ENCODE peak calls at places on chromosomes 12 and 14, in four cellular contexts. One of them, this sample, is unnamed.
A peak's percentile ranks its signal among the peaks of the same experiment; 100 is the strongest.

GRCh38 chr14:68888025-68888850 is 90.9 kb downstream of the ACTN1 start:
- DNase-seq in K562: no peak
- DNase-seq in A549: no peak
- DNase-seq in endothelial cell of umbilical vein: no peak
- DNase-seq in this sample: no peak

GRCh38 chr12:57983150-57983857 is 41.9 kb downstream of the ATP23 start:
- DNase-seq in K562: peak; percentile 55
- DNase-seq in A549: peak; percentile 68
- DNase-seq in endothelial cell of umbilical vein: peak; percentile 72
- DNase-seq in this sample: peak; percentile 64

GRCh38 chr12:63918788-63919300 is 74.3 kb downstream of the SRGAP1 start:
- DNase-seq in K562: no peak
- DNase-seq in A549: peak; percentile 96
- DNase-seq in endothelial cell of umbilical vein: peak; percentile 81
- DNase-seq in this sample: no peak

GRCh38 chr12:107169200-107169599 is 75.9 kb upstream of the CRY1 start:
- DNase-seq in K562: no peak
- DNase-seq in A549: no peak
- DNase-seq in endothelial cell of umbilical vein: no peak
- DNase-seq in this sample: no peak

GRCh38 chr14:100903672-100904185 is at the start of gene RTL1:
- DNase-seq in K562: no peak
- DNase-seq in A549: no peak
- DNase-seq in endothelial cell of umbilical vein: no peak
- DNase-seq in this sample: no peak

GRCh38 chr12:30694971-30695326 is 720 bp downstream of the IPO8 start:
- DNase-seq in K562: peak; percentile 43
- DNase-seq in A549: peak; percentile 53
- DNase-seq in endothelial cell of umbilical vein: peak; percentile 61
- DNase-seq in this sample: peak; percentile 60

GRCh38 chr14:99274346-99275221 is 2.6 kb upstream of the BCL11B start:
- DNase-seq in K562: peak; percentile 10
- DNase-seq in A549: peak; percentile 85
- DNase-seq in endothelial cell of umbilical vein: peak; percentile 73
- DNase-seq in this sample: peak; percentile 86

GRCh38 chr14:50823051-50823762 is 7.8 kb downstream of the NIN start:
- DNase-seq in K562: no peak
- DNase-seq in A549: no peak
- DNase-seq in endothelial cell of umbilical vein: no peak
- DNase-seq in this sample: peak; percentile 39

GRCh38 chr12:53808023-53808705 is 56.4 kb upstream of the CISTR start:
- DNase-seq in K562: no peak
- DNase-seq in A549: no peak
- DNase-seq in endothelial cell of umbilical vein: no peak
- DNase-seq in this sample: no peak

GRCh38 chr14:90548455-90548854 is 151.6 kb downstream of the CALM1 start:
- DNase-seq in K562: no peak
- DNase-seq in A549: no peak
- DNase-seq in endothelial cell of umbilical vein: no peak
- DNase-seq in this sample: no peak

GRCh38 chr12:131806654-131807053 is 21.5 kb upstream of the MMP17 start:
- DNase-seq in K562: no peak
- DNase-seq in A549: no peak
- DNase-seq in endothelial cell of umbilical vein: no peak
- DNase-seq in this sample: no peak

GRCh38 chr12:27772328-27773049 is 7.5 kb upstream of the KLHL42 start:
- DNase-seq in K562: no peak
- DNase-seq in A549: no peak
- DNase-seq in endothelial cell of umbilical vein: peak; percentile 56
- DNase-seq in this sample: no peak

GRCh38 chr12:98896938-98897337 is 251.8 kb downstream of the APAF1 start:
- DNase-seq in K562: no peak
- DNase-seq in A549: no peak
- DNase-seq in endothelial cell of umbilical vein: no peak
- DNase-seq in this sample: peak; percentile 40

GRCh38 chr12:98903875-98904274 is 258.8 kb downstream of the APAF1 start:
- DNase-seq in K562: no peak
- DNase-seq in A549: no peak
- DNase-seq in endothelial cell of umbilical vein: no peak
- DNase-seq in this sample: no peak

GRCh38 chr12:98901189-98901588 is 256.1 kb downstream of the APAF1 start:
- DNase-seq in K562: no peak
- DNase-seq in A549: no peak
- DNase-seq in endothelial cell of umbilical vein: no peak
- DNase-seq in this sample: no peak
- TF ChIP-seq MYC in K562: no peak
- TF ChIP-seq MYC in A549: no peak
- TF ChIP-seq MYC in endothelial cell of umbilical vein: no peak
- TF ChIP-seq MYC in this sample: no peak

GRCh38 chr12:119412811-119413794 is 78.6 kb downstream of the CCDC60 start:
- DNase-seq in K562: peak; percentile 75
- DNase-seq in A549: peak; percentile 77
- DNase-seq in endothelial cell of umbilical vein: peak; percentile 68
- DNase-seq in this sample: peak; percentile 81
- TF ChIP-seq CTCF in K562: peak; percentile 76
- TF ChIP-seq CTCF in A549: peak; percentile 84
- TF ChIP-seq CTCF in endothelial cell of umbilical vein: peak; percentile 80
- TF ChIP-seq CTCF in this sample: peak; percentile 89

GRCh38 chr14:104665663-104666522 is 23.5 kb upstream of the INF2 start:
- DNase-seq in K562: no peak
- DNase-seq in A549: peak; percentile 77
- DNase-seq in endothelial cell of umbilical vein: peak; percentile 53
- DNase-seq in this sample: no peak
- TF ChIP-seq POLR2A in K562: no peak
- TF ChIP-seq POLR2A in A549: no peak
- TF ChIP-seq POLR2A in endothelial cell of umbilical vein: no peak
- TF ChIP-seq POLR2A in this sample: no peak

DNA sequence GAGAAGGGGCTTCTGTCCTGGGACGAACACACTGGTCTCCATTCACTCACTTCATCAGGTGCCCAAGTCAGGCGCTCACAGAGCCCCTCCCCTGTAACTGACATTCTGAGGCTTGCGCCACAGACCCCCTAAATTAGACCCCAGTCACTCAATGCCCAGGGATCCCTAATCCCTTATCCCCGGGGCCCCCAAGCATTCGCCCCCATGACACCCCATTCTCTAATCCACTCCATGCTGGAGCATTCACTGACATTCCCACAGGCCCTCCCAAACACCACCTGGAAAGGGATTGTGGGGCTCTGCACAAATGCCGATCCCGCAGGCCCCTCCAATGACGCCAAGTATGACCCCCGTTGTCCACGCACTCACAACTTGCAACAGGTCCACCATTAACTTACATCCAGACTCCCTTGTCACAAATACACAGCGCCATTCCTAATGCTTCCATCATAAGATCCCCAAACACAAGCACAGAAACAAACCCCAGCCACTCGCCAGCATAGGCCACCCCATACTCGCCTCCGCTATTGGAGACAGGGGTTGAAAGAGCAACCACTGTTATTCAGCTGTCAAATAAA is 1.5 kb downstream of the ZNF605 start:
- DNase-seq in K562: no peak
- DNase-seq in A549: no peak
- DNase-seq in endothelial cell of umbilical vein: peak; percentile 10
- DNase-seq in this sample: peak; percentile 33
- TF ChIP-seq MYC in K562: no peak
- TF ChIP-seq MYC in A549: no peak
- TF ChIP-seq MYC in endothelial cell of umbilical vein: no peak
- TF ChIP-seq MYC in this sample: no peak

GRCh38 chr12:114858388-114859146 is 174.6 kb upstream of the TBX3 start:
- DNase-seq in K562: no peak
- DNase-seq in A549: peak; percentile 51
- DNase-seq in endothelial cell of umbilical vein: no peak
- DNase-seq in this sample: no peak
- TF ChIP-seq CTCF in K562: no peak
- TF ChIP-seq CTCF in A549: no peak
- TF ChIP-seq CTCF in endothelial cell of umbilical vein: no peak
- TF ChIP-seq CTCF in this sample: no peak

DNA sequence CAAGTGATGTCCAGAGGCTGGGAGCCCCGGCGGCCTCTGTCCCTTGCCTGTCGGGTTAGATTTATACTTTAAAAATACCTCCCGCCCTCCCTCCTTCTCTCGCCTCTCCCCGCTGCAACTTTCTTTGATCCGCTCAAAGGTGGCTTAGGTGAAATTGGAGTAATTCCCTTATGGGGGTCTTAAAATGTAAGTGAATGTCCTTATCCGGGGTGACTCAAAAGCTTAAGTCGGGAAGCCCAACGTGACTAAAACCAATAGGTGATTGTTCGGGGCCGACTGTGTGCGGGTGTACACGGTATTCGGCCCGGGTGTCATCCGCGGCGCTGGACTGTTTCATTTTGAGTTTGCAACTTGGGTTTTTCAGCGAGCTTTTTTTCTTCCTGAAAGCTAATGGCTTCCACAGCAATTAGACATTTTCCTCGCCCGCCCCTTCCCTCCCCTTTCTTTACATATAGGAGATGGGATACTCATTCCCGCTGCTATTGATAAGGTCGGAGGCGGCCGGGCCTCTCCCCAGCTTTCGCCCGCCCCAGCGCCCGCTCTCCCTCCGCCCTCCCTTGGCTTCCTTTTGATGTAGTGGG is 2.0 kb upstream of the CCND2 start:
- DNase-seq in K562: no peak
- DNase-seq in A549: no peak
- DNase-seq in endothelial cell of umbilical vein: no peak
- DNase-seq in this sample: no peak
- TF ChIP-seq POLR2A in K562: no peak
- TF ChIP-seq POLR2A in A549: no peak
- TF ChIP-seq POLR2A in endothelial cell of umbilical vein: no peak
- TF ChIP-seq POLR2A in this sample: no peak

DNA sequence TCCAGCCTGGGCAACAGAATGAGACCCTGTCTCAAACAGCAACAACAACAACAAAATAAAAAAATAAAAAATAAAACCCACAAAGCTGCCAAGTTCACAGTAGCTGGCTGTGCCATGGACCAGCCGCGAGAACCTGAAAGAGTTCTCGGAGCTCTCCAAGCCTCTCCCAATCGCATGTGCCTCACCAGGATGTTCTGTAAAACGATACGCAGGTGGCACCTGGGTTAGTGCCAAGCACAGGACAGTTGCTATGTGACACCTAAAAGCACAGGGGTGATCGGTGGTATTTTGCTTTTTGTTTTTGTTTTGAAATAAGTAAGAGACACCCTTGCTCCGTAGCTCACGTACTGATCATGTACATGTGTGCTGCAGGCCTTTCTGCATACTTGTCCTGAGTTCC is 52.4 kb downstream of the RFLNA start:
- DNase-seq in K562: no peak
- DNase-seq in A549: no peak
- DNase-seq in endothelial cell of umbilical vein: no peak
- DNase-seq in this sample: no peak
- TF ChIP-seq MYC in K562: no peak
- TF ChIP-seq MYC in A549: no peak
- TF ChIP-seq MYC in endothelial cell of umbilical vein: no peak
- TF ChIP-seq MYC in this sample: no peak

GRCh38 chr12:65673732-65674131 is 150.6 kb upstream of the HMGA2 start:
- DNase-seq in K562: no peak
- DNase-seq in A549: no peak
- DNase-seq in endothelial cell of umbilical vein: peak; percentile 50
- DNase-seq in this sample: no peak
- TF ChIP-seq CTCF in K562: no peak
- TF ChIP-seq CTCF in A549: peak; percentile 47
- TF ChIP-seq CTCF in endothelial cell of umbilical vein: peak; percentile 2
- TF ChIP-seq CTCF in this sample: no peak

This sample was measured in NB4.